ENCODE peak calls at places on chromosome 13, in ten cellular contexts. W is WERI-Rb-1, R is suprapubic skin, Z is fibroblast of the aortic adventitia, P is OCI-LY7, V is heart right ventricle, M is breast epithelium, T is cardiac fibroblast, U is fibroblast of lung, O is lower leg skin. L is an unnamed sample.

GRCh38 chr13:24693862-24694471 is 13.8 kb downstream of the ATP12A start:
- DNase-seq in W (peak), R (no peak), Z (peak), P (peak), V (no peak), M (no peak), T (peak), U (peak), O (no peak), L (peak)

GRCh38 chr13:77871596-77871995 is 47.0 kb downstream of the EDNRB start:
- DNase-seq in W (no peak), R (no peak), Z (no peak), P (no peak), V (no peak), M (no peak), T (no peak), U (no peak), O (no peak), L (no peak)

GRCh38 chr13:76825415-76825814 is 60.8 kb downstream of the KCTD12 start:
- DNase-seq in W (no peak), R (no peak), Z (peak), P (no peak), V (no peak), M (no peak), T (peak), U (peak), O (no peak), L (no peak)

GRCh38 chr13:94268661-94269060 is 210.8 kb downstream of the DCT start:
- DNase-seq in W (no peak), R (no peak), Z (no peak), P (no peak), V (no peak), M (no peak), T (no peak), U (peak), O (no peak), L (no peak)

GRCh38 chr13:73703606-73704005 is 430.6 kb downstream of the KLF12 start:
- DNase-seq in W (no peak), R (no peak), Z (no peak), P (no peak), V (no peak), M (no peak), T (no peak), U (no peak), O (no peak), L (no peak)

GRCh38 chr13:46281779-46282178 is 70.1 kb downstream of the LRRC63 start:
- DNase-seq in W (no peak), R (no peak), Z (no peak), P (no peak), V (no peak), M (no peak), T (no peak), U (no peak), O (no peak), L (no peak)

GRCh38 chr13:102812616-102813287 is 13.8 kb downstream of the BIVM start:
- DNase-seq in W (no peak), R (no peak), Z (peak), P (no peak), V (no peak), M (no peak), T (peak), U (peak), O (no peak), L (peak)

GRCh38 chr13:37701972-37702371 is 103.4 kb upstream of the POSTN start:
- DNase-seq in W (no peak), R (no peak), Z (peak), P (no peak), V (no peak), M (no peak), T (peak), U (peak), O (no peak), L (no peak)

GRCh38 chr13:93872948-93873347 is 606.5 kb downstream of the DCT start:
- DNase-seq in W (no peak), R (no peak), Z (no peak), P (no peak), V (no peak), M (no peak), T (no peak), U (no peak), O (no peak), L (no peak)

GRCh38 chr13:106610511-106610910 is 42.6 kb upstream of the ARGLU1 start:
- DNase-seq in W (no peak), R (no peak), Z (peak), P (no peak), V (no peak), M (no peak), T (peak), U (peak), O (no peak), L (no peak)

GRCh38 chr13:35770756-35771291 is 294.3 kb upstream of the MAB21L1 start:
- DNase-seq in W (no peak), R (no peak), Z (no peak), P (no peak), V (no peak), M (no peak), T (no peak), U (no peak), O (no peak), L (no peak)

GRCh38 chr13:33806470-33807248 is 11.3 kb upstream of the RFC3 start:
- DNase-seq in W (no peak), R (no peak), Z (no peak), P (peak), V (no peak), M (no peak), T (no peak), U (no peak), O (no peak), L (no peak)

GRCh38 chr13:70339738-70340137 is 231.5 kb upstream of the KLHL1 start:
- DNase-seq in W (peak), R (no peak), Z (no peak), P (peak), V (no peak), M (no peak), T (no peak), U (no peak), O (no peak), L (peak)

GRCh38 chr13:21663197-21663596 is 7.7 kb upstream of the FGF9 start:
- DNase-seq in W (no peak), R (no peak), Z (no peak), P (no peak), V (no peak), M (no peak), T (no peak), U (no peak), O (no peak), L (no peak)

GRCh38 chr13:98480915-98481510 is 95.9 kb downstream of the STK24 start:
- DNase-seq in W (peak), R (no peak), Z (no peak), P (peak), V (no peak), M (no peak), T (peak), U (peak), O (peak), L (no peak)

GRCh38 chr13:20340759-20341161 is 108.6 kb upstream of the GJB6 start:
- DNase-seq in W (no peak), R (no peak), Z (peak), P (no peak), V (no peak), M (no peak), T (peak), U (peak), O (peak), L (no peak)

GRCh38 chr13:25945596-25945995 is 106.2 kb downstream of the SHISA2 start:
- DNase-seq in W (no peak), R (no peak), Z (no peak), P (no peak), V (no peak), M (no peak), T (peak), U (peak), O (no peak), L (no peak)

GRCh38 chr13:78169386-78169785 is 250.8 kb upstream of the EDNRB start:
- DNase-seq in W (no peak), R (no peak), Z (no peak), P (no peak), V (no peak), M (no peak), T (no peak), U (no peak), O (no peak), L (no peak)

GRCh38 chr13:44734204-44734707 is 158.1 kb upstream of the TSC22D1 start:
- DNase-seq in W (no peak), R (no peak), Z (peak), P (no peak), V (peak), M (peak), T (peak), U (peak), O (peak), L (no peak)

GRCh38 chr13:74090869-74091605 is 43.2 kb downstream of the KLF12 start:
- DNase-seq in W (no peak), R (no peak), Z (no peak), P (no peak), V (no peak), M (no peak), T (no peak), U (no peak), O (no peak), L (no peak)

GRCh38 chr13:24745861-24746617 is 17.9 kb upstream of the RNF17 start:
- DNase-seq in W (no peak), R (no peak), Z (no peak), P (no peak), V (no peak), M (no peak), T (no peak), U (peak), O (peak), L (no peak)

GRCh38 chr13:92317066-92317465 is 909.5 kb upstream of the GPC6 start:
- DNase-seq in W (no peak), R (no peak), Z (peak), P (no peak), V (no peak), M (no peak), T (peak), U (peak), O (no peak), L (no peak)

GRCh38 chr13:67095621-67096020 is 134.5 kb downstream of the PCDH9 start:
- DNase-seq in W (no peak), R (no peak), Z (peak), P (no peak), V (no peak), M (no peak), T (peak), U (no peak), O (no peak), L (no peak)

GRCh38 chr13:97506511-97506910 is 72.5 kb downstream of the RAP2A start:
- DNase-seq in W (no peak), R (no peak), Z (peak), P (no peak), V (no peak), M (no peak), T (peak), U (no peak), O (no peak), L (no peak)

GRCh38 chr13:50715402-50716146 is 127.9 kb downstream of the DLEU7 start:
- DNase-seq in W (no peak), R (no peak), Z (no peak), P (no peak), V (peak), M (no peak), T (no peak), U (no peak), O (peak), L (no peak)

GRCh38 chr13:57933606-57934005 is 302.1 kb downstream of the PCDH17 start:
- DNase-seq in W (no peak), R (no peak), Z (no peak), P (no peak), V (no peak), M (no peak), T (no peak), U (peak), O (no peak), L (no peak)

GRCh38 chr13:33057019-33057785 is 41.0 kb downstream of the KL start:
- DNase-seq in W (peak), R (no peak), Z (peak), P (peak), V (no peak), M (no peak), T (peak), U (no peak), O (no peak), L (peak)

GRCh38 chr13:57629391-57629804 is 2.1 kb upstream of the PCDH17 start:
- DNase-seq in W (no peak), R (no peak), Z (peak), P (no peak), V (peak), M (no peak), T (peak), U (no peak), O (no peak), L (no peak)

GRCh38 chr13:23731709-23732108 is 157.5 kb downstream of the MIPEP start:
- DNase-seq in W (no peak), R (no peak), Z (no peak), P (no peak), V (no peak), M (no peak), T (no peak), U (no peak), O (no peak), L (no peak)

GRCh38 chr13:96982672-96983071 is 11.6 kb downstream of the OXGR1 start:
- DNase-seq in W (no peak), R (no peak), Z (peak), P (no peak), V (no peak), M (no peak), T (peak), U (peak), O (no peak), L (peak)

GRCh38 chr13:23450340-23451046 is 17.0 kb upstream of the SACS start:
- DNase-seq in W (peak), R (no peak), Z (no peak), P (no peak), V (no peak), M (no peak), T (no peak), U (no peak), O (no peak), L (no peak)

GRCh38 chr13:105925496-105925895 is 610.0 kb downstream of the EFNB2 start:
- DNase-seq in W (peak), R (no peak), Z (peak), P (no peak), V (no peak), M (no peak), T (peak), U (peak), O (no peak), L (no peak)

GRCh38 chr13:21344662-21345176 is 114.4 kb downstream of the ZDHHC20 start:
- DNase-seq in W (no peak), R (no peak), Z (no peak), P (peak), V (no peak), M (no peak), T (no peak), U (no peak), O (no peak), L (peak)

GRCh38 chr13:79806821-79807220 is 325.9 kb downstream of the NDFIP2 start:
- DNase-seq in W (no peak), R (no peak), Z (no peak), P (no peak), V (no peak), M (no peak), T (no peak), U (no peak), O (no peak), L (no peak)

GRCh38 chr13:97002581-97002980 is 8.3 kb upstream of the OXGR1 start:
- DNase-seq in W (no peak), R (no peak), Z (peak), P (no peak), V (no peak), M (no peak), T (no peak), U (peak), O (no peak), L (no peak)

GRCh38 chr13:111395511-111396393 is 75.3 kb downstream of the TEX29 start:
- DNase-seq in W (no peak), R (peak), Z (no peak), P (no peak), V (no peak), M (peak), T (no peak), U (no peak), O (peak), L (no peak)

DNA sequence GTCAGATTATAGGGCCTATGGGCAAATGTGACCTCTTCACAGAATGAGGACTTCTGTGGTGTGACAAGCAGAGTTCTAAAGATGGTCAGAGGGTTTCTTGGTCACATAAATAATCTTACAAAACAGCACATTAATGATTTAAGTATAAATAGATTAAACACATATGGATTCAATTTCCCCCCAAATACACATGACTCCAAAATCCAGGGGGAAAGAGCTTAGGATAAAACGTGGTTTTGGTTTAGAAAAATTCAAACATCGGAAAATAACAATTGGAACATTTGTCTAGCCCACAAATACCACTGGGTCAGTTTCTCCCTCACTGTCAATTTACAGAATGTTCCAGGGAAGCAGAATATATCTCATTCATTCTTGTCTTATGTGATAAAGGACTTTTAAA is 283.1 kb downstream of the COG6 start:
- DNase-seq in W (no peak), R (no peak), Z (no peak), P (no peak), V (no peak), M (no peak), T (no peak), U (no peak), O (no peak), L (no peak)
- H3K4me3 ChIP-seq in W (no peak), R (no peak), Z (no peak), P (no peak), V (no peak), M (no peak), T (no peak), U (no peak), O (no peak), L (no peak)

DNA sequence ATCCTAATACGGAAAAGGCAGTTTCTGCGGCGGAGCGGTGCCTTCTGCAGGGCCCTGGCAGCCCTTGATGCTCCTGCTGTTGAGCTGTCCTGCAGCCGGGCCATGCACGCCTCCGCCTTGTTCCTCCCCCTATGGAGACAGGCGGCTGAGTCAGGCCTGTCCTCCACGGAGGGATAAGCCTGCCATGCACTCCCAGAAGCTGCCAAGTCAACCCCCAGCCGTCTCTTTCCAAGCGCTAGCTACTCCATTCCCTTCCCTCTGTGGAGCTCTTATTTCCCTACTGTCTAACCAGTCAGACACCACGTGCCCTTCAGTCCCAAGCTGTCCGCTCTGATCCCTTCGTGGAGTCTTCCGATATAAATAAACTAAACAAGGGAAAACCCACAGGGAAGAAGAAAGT is 197.0 kb downstream of the COL4A1 start:
- DNase-seq in W (peak), R (peak), Z (peak), P (no peak), V (peak), M (no peak), T (peak), U (peak), O (peak), L (no peak)
- H3K4me3 ChIP-seq in W (no peak), R (no peak), Z (no peak), P (no peak), V (no peak), M (no peak), T (no peak), U (no peak), O (no peak), L (no peak)

DNA sequence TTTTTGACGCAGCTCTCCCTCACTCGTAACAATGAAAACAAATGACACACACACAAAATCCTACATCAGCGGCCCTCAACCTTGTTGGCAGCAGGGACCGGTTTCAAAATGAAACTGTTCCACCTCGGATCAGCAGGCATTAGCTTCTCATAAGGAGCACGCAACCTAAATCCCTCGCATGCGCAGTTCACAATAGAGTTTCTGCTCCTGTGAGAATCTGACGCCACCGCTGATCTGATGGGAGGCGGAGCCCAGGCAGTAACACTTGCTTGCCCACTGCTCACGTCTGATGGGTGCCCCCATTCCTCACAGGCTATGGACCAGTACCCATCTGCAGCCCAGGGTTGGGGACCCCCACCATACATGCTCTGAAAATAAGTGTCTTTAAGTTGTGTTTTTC is 43.4 kb downstream of the DHRS12 start:
- DNase-seq in W (peak), R (no peak), Z (peak), P (no peak), V (no peak), M (no peak), T (no peak), U (peak), O (no peak), L (no peak)
- H3K4me3 ChIP-seq in W (peak), R (no peak), Z (no peak), P (no peak), V (no peak), M (no peak), T (no peak), U (no peak), O (no peak), L (no peak)

DNA sequence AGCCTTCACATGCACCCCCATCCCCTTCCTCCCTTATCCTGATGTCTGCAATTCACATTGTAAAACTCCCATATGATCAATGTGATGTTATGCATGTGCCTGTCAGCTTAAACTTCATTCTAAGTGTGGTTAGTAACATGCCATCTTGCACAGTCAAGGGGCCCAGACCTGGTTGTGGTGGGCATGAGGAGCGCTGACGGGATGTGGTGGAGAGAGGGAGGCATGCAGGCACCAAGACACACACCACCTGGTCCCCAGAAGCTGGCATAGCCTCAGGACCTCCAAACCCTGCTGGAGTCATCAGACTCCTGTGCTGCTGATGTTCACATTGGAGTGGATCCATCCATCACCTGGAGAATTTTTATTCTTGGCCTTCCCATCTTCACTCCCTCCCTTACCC is 90.5 kb upstream of the ABCC4 start:
- DNase-seq in W (no peak), R (no peak), Z (no peak), P (no peak), V (no peak), M (no peak), T (no peak), U (no peak), O (no peak), L (peak)
- H3K4me3 ChIP-seq in W (no peak), R (no peak), Z (no peak), P (no peak), V (no peak), M (no peak), T (no peak), U (no peak), O (no peak), L (no peak)

GRCh38 chr13:42485272-42485671 is 88.7 kb upstream of the TNFSF11 start:
- DNase-seq in W (no peak), R (no peak), Z (no peak), P (no peak), V (no peak), M (no peak), T (no peak), U (no peak), O (no peak), L (no peak)
- H3K4me3 ChIP-seq in W (no peak), R (no peak), Z (no peak), P (no peak), V (no peak), M (no peak), T (no peak), U (no peak), O (no peak), L (no peak)

GRCh38 chr13:99812611-99813010 is 159.0 kb downstream of the ZIC5 start:
- DNase-seq in W (no peak), R (no peak), Z (peak), P (no peak), V (no peak), M (no peak), T (no peak), U (peak), O (no peak), L (no peak)

GRCh38 chr13:99809931-99810330 is 161.6 kb downstream of the ZIC5 start:
- DNase-seq in W (no peak), R (no peak), Z (no peak), P (no peak), V (no peak), M (no peak), T (no peak), U (no peak), O (no peak), L (no peak)

GRCh38 chr13:99808786-99809185 is 162.8 kb downstream of the ZIC5 start:
- DNase-seq in W (peak), R (no peak), Z (no peak), P (no peak), V (no peak), M (no peak), T (no peak), U (no peak), O (no peak), L (no peak)

GRCh38 chr13:99813346-99814095 is 158.0 kb downstream of the ZIC5 start:
- DNase-seq in W (no peak), R (no peak), Z (no peak), P (no peak), V (no peak), M (no peak), T (no peak), U (no peak), O (no peak), L (no peak)

GRCh38 chr13:99811067-99811715 is 160.4 kb downstream of the ZIC5 start:
- DNase-seq in W (no peak), R (no peak), Z (no peak), P (no peak), V (no peak), M (no peak), T (no peak), U (no peak), O (no peak), L (no peak)
- H3K4me3 ChIP-seq in W (no peak), R (no peak), Z (no peak), P (no peak), V (no peak), M (no peak), T (no peak), U (no peak), O (no peak), L (no peak)